ENCODE peak calls at places on chromosome X, in five cellular contexts. One of them, this sample, is unnamed.

GRCh38 chrX:7574325-7574724 is 268.6 kb upstream of the VCX start:
- DNase-seq in B cell: no peak
- DNase-seq in T-helper 1 cell: no peak
- DNase-seq in DMS 273 treated with DMSO at 0.1 percent for 48 hours: no peak
- DNase-seq in activated T-helper 1 cell treated with anti-CD3 and anti-CD28 coated beads, Interleukin-2, amount 50 U/mL, for 16 hours: no peak
- DNase-seq in this sample: no peak

GRCh38 chrX:102835504-102836146 is 101.4 kb upstream of the RAB40AL start:
- DNase-seq in activated T-helper 1 cell treated with anti-CD3 and anti-CD28 coated beads, Interleukin-2, amount 50 U/mL, for 16 hours: no peak
- DNase-seq in DMS 273 treated with DMSO at 0.1 percent for 48 hours: no peak
- DNase-seq in B cell: no peak
- DNase-seq in T-helper 1 cell: peak
- DNase-seq in this sample: no peak

GRCh38 chrX:113001836-113002235 is 161.2 kb upstream of the AMOT start:
- DNase-seq in T-helper 1 cell: no peak
- DNase-seq in activated T-helper 1 cell treated with anti-CD3 and anti-CD28 coated beads, Interleukin-2, amount 50 U/mL, for 16 hours: no peak
- DNase-seq in DMS 273 treated with DMSO at 0.1 percent for 48 hours: no peak
- DNase-seq in B cell: no peak
- DNase-seq in this sample: no peak

GRCh38 chrX:74546984-74547383 is 67.4 kb downstream of the RLIM start:
- DNase-seq in DMS 273 treated with DMSO at 0.1 percent for 48 hours: no peak
- DNase-seq in B cell: no peak
- DNase-seq in T-helper 1 cell: no peak
- DNase-seq in activated T-helper 1 cell treated with anti-CD3 and anti-CD28 coated beads, Interleukin-2, amount 50 U/mL, for 16 hours: no peak
- DNase-seq in this sample: no peak

GRCh38 chrX:134679226-134679625 is 21.0 kb upstream of the PLAC1 start:
- DNase-seq in activated T-helper 1 cell treated with anti-CD3 and anti-CD28 coated beads, Interleukin-2, amount 50 U/mL, for 16 hours: no peak
- DNase-seq in B cell: no peak
- DNase-seq in DMS 273 treated with DMSO at 0.1 percent for 48 hours: no peak
- DNase-seq in T-helper 1 cell: no peak
- DNase-seq in this sample: no peak

GRCh38 chrX:48599341-48599740 is 2.0 kb downstream of the WDR13 start:
- DNase-seq in B cell: no peak
- DNase-seq in DMS 273 treated with DMSO at 0.1 percent for 48 hours: no peak
- DNase-seq in activated T-helper 1 cell treated with anti-CD3 and anti-CD28 coated beads, Interleukin-2, amount 50 U/mL, for 16 hours: no peak
- DNase-seq in T-helper 1 cell: no peak
- DNase-seq in this sample: no peak

GRCh38 chrX:11533211-11533651 is 132.5 kb downstream of the ARHGAP6 start:
- DNase-seq in B cell: no peak
- DNase-seq in T-helper 1 cell: peak
- DNase-seq in DMS 273 treated with DMSO at 0.1 percent for 48 hours: peak
- DNase-seq in activated T-helper 1 cell treated with anti-CD3 and anti-CD28 coated beads, Interleukin-2, amount 50 U/mL, for 16 hours: no peak
- DNase-seq in this sample: no peak

GRCh38 chrX:154378059-154378798 is 866 bp upstream of the EMD start:
- DNase-seq in DMS 273 treated with DMSO at 0.1 percent for 48 hours: no peak
- DNase-seq in B cell: no peak
- DNase-seq in T-helper 1 cell: no peak
- DNase-seq in activated T-helper 1 cell treated with anti-CD3 and anti-CD28 coated beads, Interleukin-2, amount 50 U/mL, for 16 hours: no peak
- DNase-seq in this sample: peak

GRCh38 chrX:102765794-102766193 is 45.3 kb downstream of the GPRASP3 start:
- DNase-seq in B cell: no peak
- DNase-seq in T-helper 1 cell: no peak
- DNase-seq in DMS 273 treated with DMSO at 0.1 percent for 48 hours: peak
- DNase-seq in activated T-helper 1 cell treated with anti-CD3 and anti-CD28 coated beads, Interleukin-2, amount 50 U/mL, for 16 hours: no peak
- DNase-seq in this sample: no peak

GRCh38 chrX:38126179-38126578 is 94.5 kb downstream of the SRPX start:
- DNase-seq in activated T-helper 1 cell treated with anti-CD3 and anti-CD28 coated beads, Interleukin-2, amount 50 U/mL, for 16 hours: no peak
- DNase-seq in T-helper 1 cell: no peak
- DNase-seq in B cell: no peak
- DNase-seq in DMS 273 treated with DMSO at 0.1 percent for 48 hours: no peak
- DNase-seq in this sample: no peak

GRCh38 chrX:147953976-147954375 is 27.2 kb upstream of the FMR1NB start:
- DNase-seq in T-helper 1 cell: no peak
- DNase-seq in B cell: no peak
- DNase-seq in activated T-helper 1 cell treated with anti-CD3 and anti-CD28 coated beads, Interleukin-2, amount 50 U/mL, for 16 hours: no peak
- DNase-seq in DMS 273 treated with DMSO at 0.1 percent for 48 hours: no peak
- DNase-seq in this sample: no peak

GRCh38 chrX:48516987-48517386 is 4.6 kb upstream of the EBP start:
- DNase-seq in B cell: no peak
- DNase-seq in activated T-helper 1 cell treated with anti-CD3 and anti-CD28 coated beads, Interleukin-2, amount 50 U/mL, for 16 hours: no peak
- DNase-seq in T-helper 1 cell: no peak
- DNase-seq in DMS 273 treated with DMSO at 0.1 percent for 48 hours: no peak
- DNase-seq in this sample: no peak

GRCh38 chrX:45479196-45479834 is 278.6 kb upstream of the DIPK2B start:
- DNase-seq in B cell: no peak
- DNase-seq in T-helper 1 cell: no peak
- DNase-seq in DMS 273 treated with DMSO at 0.1 percent for 48 hours: no peak
- DNase-seq in activated T-helper 1 cell treated with anti-CD3 and anti-CD28 coated beads, Interleukin-2, amount 50 U/mL, for 16 hours: no peak
- DNase-seq in this sample: no peak

GRCh38 chrX:49166914-49167739 is 4.6 kb downstream of the MAGIX start:
- DNase-seq in B cell: peak
- DNase-seq in activated T-helper 1 cell treated with anti-CD3 and anti-CD28 coated beads, Interleukin-2, amount 50 U/mL, for 16 hours: peak
- DNase-seq in DMS 273 treated with DMSO at 0.1 percent for 48 hours: no peak
- DNase-seq in T-helper 1 cell: peak
- DNase-seq in this sample: peak

GRCh38 chrX:117972681-117973080 is 143.9 kb downstream of the KLHL13 start:
- DNase-seq in T-helper 1 cell: no peak
- DNase-seq in B cell: no peak
- DNase-seq in activated T-helper 1 cell treated with anti-CD3 and anti-CD28 coated beads, Interleukin-2, amount 50 U/mL, for 16 hours: no peak
- DNase-seq in DMS 273 treated with DMSO at 0.1 percent for 48 hours: no peak
- DNase-seq in this sample: no peak

GRCh38 chrX:154021131-154021611 is 1.5 kb upstream of the IRAK1 start:
- DNase-seq in DMS 273 treated with DMSO at 0.1 percent for 48 hours: no peak
- DNase-seq in T-helper 1 cell: no peak
- DNase-seq in activated T-helper 1 cell treated with anti-CD3 and anti-CD28 coated beads, Interleukin-2, amount 50 U/mL, for 16 hours: no peak
- DNase-seq in B cell: no peak
- DNase-seq in this sample: no peak

GRCh38 chrX:105894721-105895120 is 72.4 kb downstream of the NRK start:
- DNase-seq in activated T-helper 1 cell treated with anti-CD3 and anti-CD28 coated beads, Interleukin-2, amount 50 U/mL, for 16 hours: no peak
- DNase-seq in T-helper 1 cell: no peak
- DNase-seq in B cell: no peak
- DNase-seq in DMS 273 treated with DMSO at 0.1 percent for 48 hours: no peak
- DNase-seq in this sample: no peak

GRCh38 chrX:47618923-47619485 is 653 bp downstream of the SYN1 start:
- DNase-seq in activated T-helper 1 cell treated with anti-CD3 and anti-CD28 coated beads, Interleukin-2, amount 50 U/mL, for 16 hours: no peak
- DNase-seq in T-helper 1 cell: no peak
- DNase-seq in DMS 273 treated with DMSO at 0.1 percent for 48 hours: no peak
- DNase-seq in B cell: no peak
- DNase-seq in this sample: no peak

GRCh38 chrX:8867454-8867853 is 66.3 kb upstream of the FAM9A start:
- DNase-seq in activated T-helper 1 cell treated with anti-CD3 and anti-CD28 coated beads, Interleukin-2, amount 50 U/mL, for 16 hours: no peak
- DNase-seq in B cell: no peak
- DNase-seq in T-helper 1 cell: no peak
- DNase-seq in DMS 273 treated with DMSO at 0.1 percent for 48 hours: no peak
- DNase-seq in this sample: no peak

GRCh38 chrX:146264763-146265375 is 447.2 kb downstream of the SLITRK2 start:
- DNase-seq in activated T-helper 1 cell treated with anti-CD3 and anti-CD28 coated beads, Interleukin-2, amount 50 U/mL, for 16 hours: no peak
- DNase-seq in T-helper 1 cell: no peak
- DNase-seq in DMS 273 treated with DMSO at 0.1 percent for 48 hours: peak
- DNase-seq in B cell: no peak
- DNase-seq in this sample: no peak

GRCh38 chrX:69323786-69324720 is 158.8 kb upstream of the PJA1 start:
- DNase-seq in DMS 273 treated with DMSO at 0.1 percent for 48 hours: peak
- DNase-seq in T-helper 1 cell: no peak
- DNase-seq in B cell: no peak
- DNase-seq in activated T-helper 1 cell treated with anti-CD3 and anti-CD28 coated beads, Interleukin-2, amount 50 U/mL, for 16 hours: no peak
- DNase-seq in this sample: no peak

GRCh38 chrX:108439434-108439883 is at the start of gene COL4A5:
- DNase-seq in activated T-helper 1 cell treated with anti-CD3 and anti-CD28 coated beads, Interleukin-2, amount 50 U/mL, for 16 hours: no peak
- DNase-seq in B cell: no peak
- DNase-seq in T-helper 1 cell: no peak
- DNase-seq in DMS 273 treated with DMSO at 0.1 percent for 48 hours: peak
- DNase-seq in this sample: no peak

GRCh38 chrX:24498181-24498580 is 33.1 kb downstream of the PDK3 start:
- DNase-seq in B cell: peak
- DNase-seq in activated T-helper 1 cell treated with anti-CD3 and anti-CD28 coated beads, Interleukin-2, amount 50 U/mL, for 16 hours: no peak
- DNase-seq in T-helper 1 cell: no peak
- DNase-seq in DMS 273 treated with DMSO at 0.1 percent for 48 hours: no peak
- DNase-seq in this sample: peak

GRCh38 chrX:49876750-49877149 is 2.5 kb upstream of the USP27X start:
- DNase-seq in T-helper 1 cell: peak
- DNase-seq in activated T-helper 1 cell treated with anti-CD3 and anti-CD28 coated beads, Interleukin-2, amount 50 U/mL, for 16 hours: no peak
- DNase-seq in DMS 273 treated with DMSO at 0.1 percent for 48 hours: no peak
- DNase-seq in B cell: no peak
- DNase-seq in this sample: peak

GRCh38 chrX:49242545-49243066 is 7.3 kb downstream of the CCDC22 start:
- DNase-seq in T-helper 1 cell: no peak
- DNase-seq in B cell: no peak
- DNase-seq in DMS 273 treated with DMSO at 0.1 percent for 48 hours: no peak
- DNase-seq in activated T-helper 1 cell treated with anti-CD3 and anti-CD28 coated beads, Interleukin-2, amount 50 U/mL, for 16 hours: no peak
- DNase-seq in this sample: no peak

GRCh38 chrX:33218819-33219218 is 7.5 kb upstream of the DMD start:
- DNase-seq in activated T-helper 1 cell treated with anti-CD3 and anti-CD28 coated beads, Interleukin-2, amount 50 U/mL, for 16 hours: no peak
- DNase-seq in B cell: no peak
- DNase-seq in DMS 273 treated with DMSO at 0.1 percent for 48 hours: no peak
- DNase-seq in T-helper 1 cell: no peak
- DNase-seq in this sample: no peak

GRCh38 chrX:22135994-22136684 is 104.0 kb downstream of the PHEX start:
- DNase-seq in activated T-helper 1 cell treated with anti-CD3 and anti-CD28 coated beads, Interleukin-2, amount 50 U/mL, for 16 hours: no peak
- DNase-seq in T-helper 1 cell: peak
- DNase-seq in DMS 273 treated with DMSO at 0.1 percent for 48 hours: peak
- DNase-seq in B cell: no peak
- DNase-seq in this sample: peak

GRCh38 chrX:54447461-54447860 is 7.3 kb downstream of the TSR2 start:
- DNase-seq in activated T-helper 1 cell treated with anti-CD3 and anti-CD28 coated beads, Interleukin-2, amount 50 U/mL, for 16 hours: no peak
- DNase-seq in B cell: no peak
- DNase-seq in T-helper 1 cell: no peak
- DNase-seq in DMS 273 treated with DMSO at 0.1 percent for 48 hours: no peak
- DNase-seq in this sample: no peak

GRCh38 chrX:15911729-15912550 is 57.3 kb upstream of the AP1S2 start:
- DNase-seq in B cell: no peak
- DNase-seq in activated T-helper 1 cell treated with anti-CD3 and anti-CD28 coated beads, Interleukin-2, amount 50 U/mL, for 16 hours: no peak
- DNase-seq in DMS 273 treated with DMSO at 0.1 percent for 48 hours: peak
- DNase-seq in T-helper 1 cell: no peak
- DNase-seq in this sample: no peak

GRCh38 chrX:34716322-34716721 is 59.2 kb upstream of the TMEM47 start:
- DNase-seq in DMS 273 treated with DMSO at 0.1 percent for 48 hours: no peak
- DNase-seq in T-helper 1 cell: no peak
- DNase-seq in B cell: no peak
- DNase-seq in activated T-helper 1 cell treated with anti-CD3 and anti-CD28 coated beads, Interleukin-2, amount 50 U/mL, for 16 hours: no peak
- DNase-seq in this sample: no peak

GRCh38 chrX:9665113-9665512 is 100.5 kb downstream of the GPR143 start:
- DNase-seq in B cell: no peak
- DNase-seq in T-helper 1 cell: no peak
- DNase-seq in activated T-helper 1 cell treated with anti-CD3 and anti-CD28 coated beads, Interleukin-2, amount 50 U/mL, for 16 hours: no peak
- DNase-seq in DMS 273 treated with DMSO at 0.1 percent for 48 hours: no peak
- DNase-seq in this sample: no peak

This sample was measured in CD8-positive, alpha-beta T cell.